ENCODE peak calls at places on chromosome 9, in seven cellular contexts. H is astrocyte of the spinal cord, W is tibial artery, P is Peyer's patch, L is left ventricle myocardium inferior, F is fibroblast of pulmonary artery, Z is colonic mucosa. K is an unnamed sample.

GRCh38 chr9:92671323-92671722 is 1.4 kb upstream of the IPPK start:
- DNase-seq in F (peak), L (peak), P (peak), W (no peak), H (peak), Z (peak), K (peak)

GRCh38 chr9:113695901-113696300 is 180.2 kb upstream of the ZNF618 start:
- DNase-seq in Z (no peak), W (no peak), L (no peak), F (no peak), P (no peak), H (no peak), K (no peak)

GRCh38 chr9:109182940-109183798 is 16.1 kb upstream of the FRRS1L start:
- DNase-seq in Z (peak), L (no peak), W (no peak), H (no peak), F (peak), P (peak), K (peak)

GRCh38 chr9:15501803-15502202 is 9.0 kb downstream of the PSIP1 start:
- DNase-seq in H (no peak), Z (no peak), P (no peak), F (no peak), W (no peak), L (no peak), K (no peak)

GRCh38 chr9:137168907-137169763 is 716 bp downstream of the LRRC26 start:
- DNase-seq in Z (peak), F (no peak), L (no peak), P (no peak), W (no peak), H (peak), K (no peak)

GRCh38 chr9:137428841-137429545 is 5.8 kb downstream of the NOXA1 start:
- DNase-seq in F (no peak), H (no peak), Z (no peak), P (no peak), W (no peak), L (no peak), K (no peak)

GRCh38 chr9:134329886-134330285 is 3.6 kb downstream of the RXRA start:
- DNase-seq in L (peak), Z (peak), F (no peak), P (peak), W (no peak), H (no peak), K (no peak)

GRCh38 chr9:21141427-21141882 is at the start of gene IFNW1:
- DNase-seq in P (no peak), H (no peak), W (no peak), L (no peak), Z (no peak), F (no peak), K (no peak)

GRCh38 chr9:134566196-134566822 is 75.3 kb upstream of the COL5A1 start:
- DNase-seq in F (no peak), Z (no peak), H (no peak), P (peak), W (no peak), L (no peak), K (no peak)

GRCh38 chr9:114370251-114370984 is 17.4 kb downstream of the AKNA start:
- DNase-seq in F (no peak), L (no peak), Z (no peak), W (no peak), P (no peak), H (no peak), K (no peak)

GRCh38 chr9:77977210-77977611 is 54.4 kb downstream of the GNAQ start:
- DNase-seq in Z (peak), H (peak), F (peak), L (peak), P (peak), W (peak), K (peak)

GRCh38 chr9:132319421-132320110 is 35.2 kb downstream of the SETX start:
- DNase-seq in W (no peak), F (peak), H (no peak), L (no peak), Z (no peak), P (no peak), K (no peak)

GRCh38 chr9:17116400-17116837 is 18.4 kb upstream of the CNTLN start:
- DNase-seq in F (peak), P (no peak), L (no peak), H (peak), Z (no peak), W (no peak), K (peak)

GRCh38 chr9:23686257-23686656 is 139.8 kb downstream of the ELAVL2 start:
- DNase-seq in P (no peak), Z (peak), W (no peak), L (no peak), F (no peak), H (peak), K (no peak)

GRCh38 chr9:96256800-96257199 is 45.2 kb downstream of the HSD17B3 start:
- DNase-seq in P (no peak), L (no peak), F (peak), W (no peak), Z (no peak), H (peak), K (no peak)

GRCh38 chr9:127211983-127212382 is 52.6 kb upstream of the GARNL3 start:
- DNase-seq in Z (no peak), H (no peak), W (no peak), P (no peak), F (no peak), L (no peak), K (no peak)

GRCh38 chr9:123344273-123345096 is 11.5 kb upstream of the CRB2 start:
- DNase-seq in W (no peak), P (no peak), Z (no peak), L (no peak), F (no peak), H (no peak), K (no peak)

GRCh38 chr9:128552744-128553221 is 396 bp downstream of the SPTAN1 start:
- DNase-seq in Z (peak), H (peak), P (peak), W (peak), L (peak), F (peak), K (peak)

GRCh38 chr9:134632329-134632728 is 9.3 kb upstream of the COL5A1 start:
- DNase-seq in Z (no peak), L (peak), P (no peak), W (peak), F (no peak), H (no peak), K (no peak)

GRCh38 chr9:37466037-37466709 is 923 bp upstream of the ZBTB5 start:
- DNase-seq in L (peak), F (peak), W (peak), H (peak), P (peak), Z (peak), K (peak)

GRCh38 chr9:110777843-110778215 is 109.2 kb downstream of the MUSK start:
- DNase-seq in F (no peak), P (no peak), Z (no peak), H (no peak), W (no peak), L (no peak), K (no peak)

GRCh38 chr9:34507556-34507955 is 15.2 kb downstream of the ENHO start:
- DNase-seq in H (no peak), F (no peak), W (no peak), L (no peak), Z (no peak), P (peak), K (no peak)

GRCh38 chr9:81562221-81563019 is 126.9 kb downstream of the TLE1 start:
- DNase-seq in Z (no peak), F (peak), L (peak), W (peak), P (no peak), H (peak), K (peak)

GRCh38 chr9:137446851-137447471 is 5.8 kb upstream of the ENTPD8 start:
- DNase-seq in P (no peak), F (no peak), L (no peak), Z (no peak), W (no peak), H (no peak), K (peak)

GRCh38 chr9:137589441-137590122 is 730 bp downstream of the ZMYND19 start:
- DNase-seq in Z (no peak), W (no peak), P (no peak), H (no peak), F (peak), L (no peak), K (no peak)

GRCh38 chr9:136304456-136304855 is 562 bp upstream of the CCDC187 start:
- DNase-seq in F (no peak), P (no peak), Z (no peak), L (no peak), H (no peak), W (no peak), K (no peak)

GRCh38 chr9:82052081-82052480 is 63.5 kb downstream of the SPATA31D1 start:
- DNase-seq in H (no peak), Z (no peak), F (no peak), L (no peak), P (no peak), W (no peak), K (no peak)

GRCh38 chr9:75001719-75002421 is 26.2 kb downstream of the CARNMT1 start:
- DNase-seq in F (peak), Z (peak), L (no peak), W (no peak), H (peak), P (no peak), K (peak)

GRCh38 chr9:36963356-36963755 is 70.7 kb downstream of the PAX5 start:
- DNase-seq in L (no peak), W (no peak), H (no peak), P (no peak), Z (no peak), F (no peak), K (no peak)

GRCh38 chr9:77839459-77840140 is 191.5 kb upstream of the GNA14 start:
- DNase-seq in W (no peak), Z (no peak), L (no peak), H (peak), F (peak), P (no peak), K (peak)

GRCh38 chr9:13033959-13034695 is 245.4 kb downstream of the MPDZ start:
- DNase-seq in W (peak), H (peak), L (peak), Z (peak), F (peak), P (peak), K (peak)
- H3K4me3 ChIP-seq in W (peak), H (peak), L (peak), Z (no peak), F (peak), P (no peak), K (peak)

DNA sequence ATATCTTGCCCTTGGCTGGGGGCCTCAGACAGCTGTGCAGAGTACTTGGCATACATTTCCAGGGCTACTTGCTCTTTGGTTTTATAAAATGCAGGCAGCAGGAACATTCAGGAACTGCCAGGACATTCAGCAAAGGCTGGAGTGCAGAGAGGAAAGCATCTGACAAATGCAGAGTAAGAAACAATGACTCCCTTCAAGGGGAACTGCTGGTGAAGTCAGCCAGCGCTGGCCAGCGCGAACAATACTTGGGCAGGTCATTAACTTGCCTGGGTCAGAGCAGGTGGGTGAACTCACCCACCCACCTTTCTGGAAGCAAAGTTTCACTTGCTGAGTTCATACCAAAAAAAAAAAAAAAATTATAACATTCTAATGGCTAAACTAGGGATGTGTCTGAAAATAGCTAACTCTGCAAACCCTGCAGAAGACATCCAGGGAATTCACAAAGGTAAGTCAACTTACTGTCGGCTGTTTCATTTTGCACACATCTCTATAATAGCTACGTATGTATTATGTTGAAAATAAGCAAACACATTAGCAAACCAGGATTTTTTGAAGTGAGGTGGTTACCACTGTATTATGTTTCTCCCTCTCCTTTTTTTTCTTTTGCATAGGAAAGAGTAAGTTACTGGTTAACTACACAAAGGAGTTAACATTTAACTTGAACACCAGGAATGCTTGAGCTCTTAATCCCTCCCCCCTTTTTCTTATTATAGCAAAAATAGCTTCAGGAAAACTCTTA is 152.2 kb downstream of the GLIS3 start:
- DNase-seq in Z (peak), H (peak), L (no peak), F (no peak), P (no peak), W (no peak), K (no peak)
- TF ChIP-seq CTCF in Z (no peak), H (no peak), L (no peak), F (no peak), P (no peak), W (no peak), K (no peak)

GRCh38 chr9:94825620-94825958 is 99.1 kb downstream of the AOPEP start:
- DNase-seq in Z (peak), W (no peak), L (no peak), P (no peak), F (no peak), H (no peak), K (no peak)

GRCh38 chr9:94824913-94825619 is 98.6 kb downstream of the AOPEP start:
- DNase-seq in H (no peak), F (no peak), Z (peak), L (no peak), P (no peak), W (no peak), K (no peak)

GRCh38 chr9:94824401-94824800 is 97.9 kb downstream of the AOPEP start:
- DNase-seq in L (no peak), Z (no peak), W (no peak), F (no peak), P (no peak), H (no peak), K (no peak)

GRCh38 chr9:94826644-94827410 is 100.3 kb downstream of the AOPEP start:
- DNase-seq in P (no peak), W (no peak), F (no peak), L (no peak), H (peak), Z (no peak), K (peak)

DNA sequence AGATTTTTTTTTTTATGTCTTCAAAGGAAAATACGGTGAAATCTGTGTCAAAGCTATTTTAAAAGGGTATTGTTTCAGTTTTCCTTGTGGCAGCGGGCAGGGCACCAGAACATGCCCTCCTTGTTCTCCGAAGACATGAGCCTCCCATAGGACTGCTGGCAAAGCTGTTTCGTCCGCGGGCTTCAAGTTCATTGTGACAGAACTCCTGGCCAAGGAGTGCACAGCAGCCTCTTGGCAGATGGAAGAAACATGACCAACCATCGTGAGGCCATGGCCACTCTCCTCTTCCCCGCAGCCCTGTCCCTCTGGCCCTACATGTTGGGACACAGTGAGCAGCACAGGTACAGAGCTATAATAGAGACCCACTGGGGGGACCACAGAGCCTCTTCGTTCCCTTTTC is 99.5 kb downstream of the AOPEP start:
- DNase-seq in H (no peak), P (no peak), Z (peak), W (no peak), L (no peak), F (no peak), K (no peak)
- H3K4me3 ChIP-seq in H (no peak), P (no peak), Z (no peak), W (no peak), L (no peak), F (no peak), K (no peak)

GRCh38 chr9:71768388-71769174 is at the start of gene CEMIP2:
- DNase-seq in Z (peak), F (peak), L (peak), H (peak), P (peak), W (peak), K (peak)
- TF ChIP-seq CTCF in Z (no peak), F (no peak), L (peak), H (peak), P (peak), W (peak), K (peak)

DNA sequence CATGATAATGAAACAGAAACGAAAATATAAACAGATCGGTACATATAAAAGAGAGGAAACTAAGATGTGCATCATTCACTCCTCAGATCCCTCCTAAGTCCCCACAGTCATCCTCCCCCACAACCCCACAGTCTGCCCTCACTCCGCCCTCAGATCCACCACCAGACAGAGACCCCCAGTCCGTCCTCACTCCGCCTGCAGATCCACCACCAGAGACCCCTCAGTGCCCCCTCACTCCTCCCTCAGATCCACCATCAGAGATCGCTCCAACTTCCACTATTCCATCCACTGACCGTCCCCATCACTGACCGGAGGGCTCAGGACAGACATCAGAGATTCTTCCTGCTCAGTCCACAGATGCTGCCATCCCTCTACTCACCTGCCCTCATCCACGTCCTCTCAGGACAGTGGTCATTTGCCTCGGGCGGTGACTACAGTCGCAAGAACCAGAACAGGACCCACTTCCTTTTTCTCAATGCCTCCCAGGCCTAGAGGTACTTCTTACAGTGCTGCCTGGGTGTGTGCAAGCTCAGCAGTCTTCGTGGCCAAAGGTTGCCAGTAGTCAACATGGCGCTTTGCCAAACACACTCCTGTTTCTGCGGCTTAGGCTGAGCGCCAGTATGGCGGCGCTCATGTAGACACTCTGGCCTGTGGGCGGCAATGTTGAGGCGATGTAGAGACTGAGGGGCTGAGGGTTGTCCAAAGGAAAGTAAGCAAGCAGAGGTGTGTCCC is 8.3 kb upstream of the SPATA31C1 start:
- DNase-seq in L (no peak), H (no peak), W (no peak), P (peak), F (no peak), Z (peak), K (no peak)
- H3K4me3 ChIP-seq in L (no peak), H (no peak), W (no peak), P (no peak), F (no peak), Z (no peak), K (no peak)

GRCh38 chr9:107294756-107295155 is 11.7 kb downstream of the RAD23B start:
- DNase-seq in H (no peak), L (no peak), W (no peak), P (no peak), Z (no peak), F (no peak), K (no peak)
- TF ChIP-seq CTCF in H (no peak), L (no peak), W (no peak), P (no peak), Z (no peak), F (no peak), K (no peak)